ENCODE peak calls at places on chromosomes 3 and 15, in nine cellular contexts. One of them, this sample, is unnamed.

GRCh38 chr3:182732232-182733015 is 60.9 kb upstream of the ATP11B start:
- DNase-seq in brain microvascular endothelial cell: no peak
- DNase-seq in upper lobe of right lung: no peak
- DNase-seq in lung: no peak
- DNase-seq in fibroblast of mammary gland: no peak
- DNase-seq in AG04449: no peak
- DNase-seq in Karpas-422: no peak
- DNase-seq in A549: no peak
- DNase-seq in iPS DF 6.9: no peak
- DNase-seq in this sample: no peak

GRCh38 chr3:150408232-150409124 is at the start of gene TSC22D2:
- DNase-seq in brain microvascular endothelial cell: peak; percentile 89
- DNase-seq in fibroblast of mammary gland: peak; percentile 91
- DNase-seq in upper lobe of right lung: peak; percentile 96
- DNase-seq in Karpas-422: peak; percentile 98
- DNase-seq in A549: peak; percentile 81
- DNase-seq in AG04449: no peak
- DNase-seq in iPS DF 6.9: peak; percentile 78
- DNase-seq in lung: peak; percentile 93
- DNase-seq in this sample: no peak

GRCh38 chr15:68376447-68377060 is 55.4 kb downstream of the ITGA11 start:
- DNase-seq in iPS DF 6.9: no peak
- DNase-seq in lung: no peak
- DNase-seq in Karpas-422: peak; percentile 9
- DNase-seq in fibroblast of mammary gland: no peak
- DNase-seq in upper lobe of right lung: no peak
- DNase-seq in brain microvascular endothelial cell: no peak
- DNase-seq in A549: no peak
- DNase-seq in AG04449: no peak
- DNase-seq in this sample: no peak

GRCh38 chr3:13266005-13266404 is 154.1 kb downstream of the NUP210 start:
- DNase-seq in fibroblast of mammary gland: no peak
- DNase-seq in lung: no peak
- DNase-seq in upper lobe of right lung: no peak
- DNase-seq in A549: no peak
- DNase-seq in brain microvascular endothelial cell: no peak
- DNase-seq in iPS DF 6.9: no peak
- DNase-seq in Karpas-422: no peak
- DNase-seq in AG04449: no peak
- DNase-seq in this sample: no peak

GRCh38 chr15:100241572-100242479 is 99.9 kb downstream of the ADAMTS17 start:
- DNase-seq in lung: no peak
- DNase-seq in brain microvascular endothelial cell: peak; percentile 27
- DNase-seq in iPS DF 6.9: no peak
- DNase-seq in upper lobe of right lung: no peak
- DNase-seq in AG04449: no peak
- DNase-seq in Karpas-422: no peak
- DNase-seq in fibroblast of mammary gland: peak; percentile 50
- DNase-seq in A549: peak; percentile 48
- DNase-seq in this sample: no peak

GRCh38 chr3:86914651-86915050 is 76.3 kb downstream of the VGLL3 start:
- DNase-seq in A549: no peak
- DNase-seq in AG04449: no peak
- DNase-seq in lung: no peak
- DNase-seq in iPS DF 6.9: no peak
- DNase-seq in fibroblast of mammary gland: no peak
- DNase-seq in brain microvascular endothelial cell: no peak
- DNase-seq in Karpas-422: no peak
- DNase-seq in upper lobe of right lung: no peak
- DNase-seq in this sample: no peak

GRCh38 chr3:23537006-23537620 is 268.6 kb upstream of the UBE2E1 start:
- DNase-seq in A549: no peak
- DNase-seq in brain microvascular endothelial cell: no peak
- DNase-seq in Karpas-422: no peak
- DNase-seq in upper lobe of right lung: no peak
- DNase-seq in lung: no peak
- DNase-seq in iPS DF 6.9: peak; percentile 25
- DNase-seq in fibroblast of mammary gland: no peak
- DNase-seq in AG04449: no peak
- DNase-seq in this sample: no peak

GRCh38 chr3:8441969-8442559 is 59.6 kb upstream of the LMCD1 start:
- DNase-seq in lung: peak; percentile 31
- DNase-seq in A549: peak; percentile 75
- DNase-seq in brain microvascular endothelial cell: peak; percentile 64
- DNase-seq in fibroblast of mammary gland: peak; percentile 84
- DNase-seq in AG04449: no peak
- DNase-seq in Karpas-422: peak; percentile 48
- DNase-seq in iPS DF 6.9: peak; percentile 71
- DNase-seq in upper lobe of right lung: no peak
- DNase-seq in this sample: peak; percentile 41

GRCh38 chr3:132787616-132788015 is 65.4 kb upstream of the NPHP3 start:
- DNase-seq in Karpas-422: no peak
- DNase-seq in lung: no peak
- DNase-seq in fibroblast of mammary gland: peak; percentile 58
- DNase-seq in brain microvascular endothelial cell: peak; percentile 25
- DNase-seq in A549: no peak
- DNase-seq in iPS DF 6.9: no peak
- DNase-seq in upper lobe of right lung: no peak
- DNase-seq in AG04449: no peak
- DNase-seq in this sample: no peak

GRCh38 chr3:185216587-185216918 is 37.3 kb downstream of the EHHADH start:
- DNase-seq in Karpas-422: no peak
- DNase-seq in A549: no peak
- DNase-seq in upper lobe of right lung: no peak
- DNase-seq in brain microvascular endothelial cell: peak; percentile 30
- DNase-seq in AG04449: no peak
- DNase-seq in fibroblast of mammary gland: no peak
- DNase-seq in lung: no peak
- DNase-seq in iPS DF 6.9: no peak
- DNase-seq in this sample: no peak

GRCh38 chr15:93466380-93466779 is 377.4 kb upstream of the RGMA start:
- DNase-seq in lung: no peak
- DNase-seq in A549: no peak
- DNase-seq in upper lobe of right lung: no peak
- DNase-seq in fibroblast of mammary gland: no peak
- DNase-seq in Karpas-422: peak; percentile 20
- DNase-seq in iPS DF 6.9: no peak
- DNase-seq in AG04449: no peak
- DNase-seq in brain microvascular endothelial cell: no peak
- DNase-seq in this sample: no peak

GRCh38 chr15:51094606-51095569 is at the start of gene TNFAIP8L3:
- DNase-seq in Karpas-422: no peak
- DNase-seq in brain microvascular endothelial cell: no peak
- DNase-seq in A549: peak; percentile 44
- DNase-seq in fibroblast of mammary gland: no peak
- DNase-seq in iPS DF 6.9: no peak
- DNase-seq in AG04449: no peak
- DNase-seq in lung: peak; percentile 32
- DNase-seq in upper lobe of right lung: peak; percentile 66
- DNase-seq in this sample: no peak

GRCh38 chr3:8854656-8855055 is 85.2 kb upstream of the OXTR start:
- DNase-seq in iPS DF 6.9: no peak
- DNase-seq in AG04449: no peak
- DNase-seq in A549: no peak
- DNase-seq in brain microvascular endothelial cell: no peak
- DNase-seq in upper lobe of right lung: no peak
- DNase-seq in fibroblast of mammary gland: peak; percentile 25
- DNase-seq in lung: no peak
- DNase-seq in Karpas-422: no peak
- DNase-seq in this sample: no peak

GRCh38 chr3:16252988-16253387 is 11.8 kb downstream of the DPH3 start:
- DNase-seq in A549: no peak
- DNase-seq in fibroblast of mammary gland: no peak
- DNase-seq in Karpas-422: no peak
- DNase-seq in iPS DF 6.9: no peak
- DNase-seq in AG04449: no peak
- DNase-seq in upper lobe of right lung: no peak
- DNase-seq in brain microvascular endothelial cell: no peak
- DNase-seq in lung: no peak
- DNase-seq in this sample: no peak

GRCh38 chr15:78047631-78048409 is 29.7 kb downstream of the TBC1D2B start:
- DNase-seq in brain microvascular endothelial cell: no peak
- DNase-seq in AG04449: no peak
- DNase-seq in upper lobe of right lung: no peak
- DNase-seq in Karpas-422: no peak
- DNase-seq in A549: no peak
- DNase-seq in lung: no peak
- DNase-seq in iPS DF 6.9: no peak
- DNase-seq in fibroblast of mammary gland: peak; percentile 81
- DNase-seq in this sample: no peak

GRCh38 chr3:168161696-168162095 is 66.0 kb upstream of the GOLIM4 start:
- DNase-seq in lung: no peak
- DNase-seq in Karpas-422: no peak
- DNase-seq in brain microvascular endothelial cell: no peak
- DNase-seq in AG04449: no peak
- DNase-seq in iPS DF 6.9: no peak
- DNase-seq in upper lobe of right lung: no peak
- DNase-seq in A549: no peak
- DNase-seq in fibroblast of mammary gland: no peak
- DNase-seq in this sample: no peak

GRCh38 chr3:42803800-42804112 is 534 bp downstream of the HIGD1A start:
- DNase-seq in upper lobe of right lung: peak; percentile 80
- DNase-seq in AG04449: no peak
- DNase-seq in A549: peak; percentile 9
- DNase-seq in iPS DF 6.9: no peak
- DNase-seq in brain microvascular endothelial cell: peak; percentile 16
- DNase-seq in lung: no peak
- DNase-seq in Karpas-422: peak; percentile 76
- DNase-seq in fibroblast of mammary gland: no peak
- DNase-seq in this sample: no peak

GRCh38 chr15:88623061-88623460 is 1.9 kb downstream of the AEN start:
- DNase-seq in lung: no peak
- DNase-seq in AG04449: no peak
- DNase-seq in Karpas-422: no peak
- DNase-seq in upper lobe of right lung: no peak
- DNase-seq in fibroblast of mammary gland: peak; percentile 96
- DNase-seq in iPS DF 6.9: no peak
- DNase-seq in brain microvascular endothelial cell: peak; percentile 81
- DNase-seq in A549: peak; percentile 96
- DNase-seq in this sample: peak; percentile 37

GRCh38 chr15:31378363-31378903 is 51.8 kb downstream of the KLF13 start:
- DNase-seq in fibroblast of mammary gland: no peak
- DNase-seq in lung: no peak
- DNase-seq in brain microvascular endothelial cell: no peak
- DNase-seq in A549: no peak
- DNase-seq in Karpas-422: no peak
- DNase-seq in iPS DF 6.9: no peak
- DNase-seq in upper lobe of right lung: no peak
- DNase-seq in AG04449: no peak
- DNase-seq in this sample: no peak

GRCh38 chr3:193870376-193871092 is 265.4 kb upstream of the HES1 start:
- DNase-seq in fibroblast of mammary gland: no peak
- DNase-seq in upper lobe of right lung: no peak
- DNase-seq in Karpas-422: no peak
- DNase-seq in brain microvascular endothelial cell: no peak
- DNase-seq in iPS DF 6.9: no peak
- DNase-seq in lung: no peak
- DNase-seq in A549: no peak
- DNase-seq in AG04449: no peak
- DNase-seq in this sample: no peak

DNA sequence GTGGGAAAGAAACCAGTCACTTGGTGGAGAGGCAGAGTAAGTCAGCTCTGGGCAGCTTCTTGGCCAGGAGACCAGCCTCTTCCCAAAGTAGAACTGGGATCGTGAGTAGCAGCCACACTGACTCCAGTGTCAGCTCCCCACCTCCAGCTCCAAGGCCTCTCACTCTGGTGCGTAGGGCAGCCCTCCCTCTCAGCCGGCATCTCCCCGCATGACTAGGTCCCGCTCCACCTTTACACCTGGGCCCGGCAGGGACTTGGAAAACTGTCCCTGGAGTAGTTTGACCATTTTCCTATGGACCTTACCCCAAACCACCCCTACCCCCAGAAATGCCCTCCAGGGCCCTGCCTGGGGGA is 3.3 kb downstream of the STRA6 start:
- DNase-seq in Karpas-422: no peak
- DNase-seq in upper lobe of right lung: no peak
- DNase-seq in AG04449: no peak
- DNase-seq in A549: no peak
- DNase-seq in fibroblast of mammary gland: no peak
- DNase-seq in brain microvascular endothelial cell: no peak
- DNase-seq in iPS DF 6.9: no peak
- DNase-seq in lung: no peak
- DNase-seq in this sample: no peak
- H3K4me3 ChIP-seq in Karpas-422: no peak overlapping the region
- H3K4me3 ChIP-seq in upper lobe of right lung: no peak overlapping the region
- H3K4me3 ChIP-seq in AG04449: no peak overlapping the region
- H3K4me3 ChIP-seq in A549: no peak overlapping the region
- H3K4me3 ChIP-seq in fibroblast of mammary gland: no peak overlapping the region
- H3K4me3 ChIP-seq in brain microvascular endothelial cell: no peak overlapping the region
- H3K4me3 ChIP-seq in iPS DF 6.9: no peak overlapping the region
- H3K4me3 ChIP-seq in lung: no peak overlapping the region
- H3K4me3 ChIP-seq in this sample: no peak overlapping the region

GRCh38 chr3:49869525-49870126 is at the start of gene CAMKV:
- DNase-seq in iPS DF 6.9: no peak
- DNase-seq in fibroblast of mammary gland: no peak
- DNase-seq in brain microvascular endothelial cell: no peak
- DNase-seq in lung: no peak
- DNase-seq in upper lobe of right lung: no peak
- DNase-seq in Karpas-422: peak; percentile 78
- DNase-seq in A549: no peak
- DNase-seq in AG04449: no peak
- DNase-seq in this sample: no peak
- H3K4me3 ChIP-seq in iPS DF 6.9: peak within 1 kb of the TSS; percentile 69
- H3K4me3 ChIP-seq in fibroblast of mammary gland: no peak within 1 kb of the TSS
- H3K4me3 ChIP-seq in brain microvascular endothelial cell: peak within 1 kb of the TSS; percentile 9
- H3K4me3 ChIP-seq in lung: no peak within 1 kb of the TSS
- H3K4me3 ChIP-seq in upper lobe of right lung: peak within 1 kb of the TSS; percentile 31
- H3K4me3 ChIP-seq in Karpas-422: peak within 1 kb of the TSS; percentile 67
- H3K4me3 ChIP-seq in A549: peak within 1 kb of the TSS; percentile 48
- H3K4me3 ChIP-seq in AG04449: no peak within 1 kb of the TSS
- H3K4me3 ChIP-seq in this sample: no peak within 1 kb of the TSS

DNA sequence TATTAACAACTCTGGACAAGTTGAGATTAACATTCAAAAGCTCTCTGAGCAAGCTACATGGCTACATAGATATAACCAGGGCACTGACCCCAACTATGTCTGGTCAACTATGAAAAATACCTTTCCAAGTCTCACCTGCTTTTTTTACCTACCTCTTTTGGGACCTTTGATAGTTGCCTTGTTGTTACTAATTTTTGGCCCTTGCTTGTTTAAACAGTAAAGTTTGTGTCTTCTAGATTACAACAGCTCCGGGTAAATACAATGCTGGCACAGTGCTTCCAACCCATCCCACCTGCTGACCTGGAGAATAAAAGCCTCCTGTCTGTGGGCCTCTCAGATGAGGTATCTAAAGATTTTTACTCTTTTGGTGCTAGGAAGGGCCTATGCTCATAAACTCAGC is 1036.6 kb downstream of the NAALADL2 start:
- DNase-seq in iPS DF 6.9: no peak
- DNase-seq in AG04449: no peak
- DNase-seq in brain microvascular endothelial cell: no peak
- DNase-seq in lung: no peak
- DNase-seq in fibroblast of mammary gland: no peak
- DNase-seq in upper lobe of right lung: no peak
- DNase-seq in Karpas-422: no peak
- DNase-seq in A549: no peak
- DNase-seq in this sample: no peak
- H3K4me3 ChIP-seq in iPS DF 6.9: no peak overlapping the region
- H3K4me3 ChIP-seq in AG04449: no peak overlapping the region
- H3K4me3 ChIP-seq in brain microvascular endothelial cell: no peak overlapping the region
- H3K4me3 ChIP-seq in lung: no peak overlapping the region
- H3K4me3 ChIP-seq in fibroblast of mammary gland: no peak overlapping the region
- H3K4me3 ChIP-seq in upper lobe of right lung: no peak overlapping the region
- H3K4me3 ChIP-seq in Karpas-422: no peak overlapping the region
- H3K4me3 ChIP-seq in A549: no peak overlapping the region
- H3K4me3 ChIP-seq in this sample: no peak overlapping the region

GRCh38 chr3:119902061-119902460 is 120.2 kb downstream of the NR1I2 start:
- DNase-seq in lung: no peak
- DNase-seq in Karpas-422: no peak
- DNase-seq in A549: no peak
- DNase-seq in iPS DF 6.9: no peak
- DNase-seq in upper lobe of right lung: no peak
- DNase-seq in fibroblast of mammary gland: no peak
- DNase-seq in brain microvascular endothelial cell: no peak
- DNase-seq in AG04449: no peak
- DNase-seq in this sample: no peak
- H3K4me3 ChIP-seq in lung: no peak overlapping the region
- H3K4me3 ChIP-seq in Karpas-422: no peak overlapping the region
- H3K4me3 ChIP-seq in A549: no peak overlapping the region
- H3K4me3 ChIP-seq in iPS DF 6.9: no peak overlapping the region
- H3K4me3 ChIP-seq in upper lobe of right lung: no peak overlapping the region
- H3K4me3 ChIP-seq in fibroblast of mammary gland: no peak overlapping the region
- H3K4me3 ChIP-seq in brain microvascular endothelial cell: no peak overlapping the region
- H3K4me3 ChIP-seq in AG04449: no peak overlapping the region
- H3K4me3 ChIP-seq in this sample: no peak overlapping the region